ENCODE peak calls at places on chromosomes 4 and X, in ten cellular contexts. I is neural progenitor cell, A is OCI-LY7, L is SK-N-SH, M is GM23248, Y is PC-3, H is fibroblast of lung, N is HCT116, R is astrocyte, Z is H9. C is an unnamed sample.

GRCh38 chr4:1727117-1728031 is 6.1 kb downstream of the TACC3 start:
- DNase-seq in N (no peak), I (no peak), Z (no peak), R (peak; percentile 80), L (peak; percentile 28), Y (peak; percentile 89), M (peak; percentile 69), H (peak; percentile 88), A (no peak), C (no peak)

GRCh38 chr4:87521757-87522374 is 7.3 kb downstream of the SPARCL1 start:
- DNase-seq in M (peak; percentile 58), L (no peak), N (peak; percentile 19), Y (peak; percentile 89), A (no peak), I (no peak), Z (no peak), R (peak; percentile 79), H (peak; percentile 78), C (no peak)

GRCh38 chr4:173529505-173530325 is at the start of gene HAND2:
- DNase-seq in M (peak; percentile 97), L (peak; percentile 91), Z (peak; percentile 73), N (no peak), A (no peak), I (peak; percentile 83), Y (no peak), R (no peak), H (peak; percentile 25), C (no peak)

GRCh38 chr4:127120706-127121105 is 512.1 kb upstream of the INTU start:
- DNase-seq in A (no peak), Z (no peak), Y (no peak), M (no peak), N (no peak), H (no peak), R (no peak), I (no peak), L (no peak), C (no peak)

GRCh38 chr4:18636001-18636680 is 614.6 kb upstream of the LCORL start:
- DNase-seq in A (no peak), Z (no peak), L (no peak), I (no peak), R (no peak), N (no peak), Y (no peak), M (no peak), H (no peak), C (no peak)

GRCh38 chr4:119873132-119873531 is 193.5 kb downstream of the MAD2L1 start:
- DNase-seq in L (no peak), Y (no peak), N (no peak), R (no peak), H (no peak), I (no peak), Z (no peak), M (no peak), A (no peak), C (no peak)

GRCh38 chr4:15150636-15151432 is 148.6 kb downstream of the CPEB2 start:
- DNase-seq in H (no peak), Y (no peak), N (no peak), Z (no peak), M (no peak), A (no peak), I (no peak), L (no peak), R (no peak), C (no peak)

GRCh38 chrX:85573801-85574200 is 194.3 kb upstream of the POF1B start:
- DNase-seq in A (no peak), Y (no peak), Z (no peak), N (no peak), I (no peak), H (no peak), M (no peak), L (no peak), R (no peak), C (no peak)

GRCh38 chrX:13489451-13489850 is 80.0 kb upstream of the EGFL6 start:
- DNase-seq in A (no peak), Z (no peak), I (no peak), H (peak; percentile 81), L (no peak), M (peak; percentile 82), N (no peak), Y (peak; percentile 47), R (peak; percentile 78), C (no peak)

GRCh38 chrX:13488706-13489105 is 80.7 kb upstream of the EGFL6 start:
- DNase-seq in M (peak; percentile 3), I (no peak), Y (no peak), H (peak; percentile 31), Z (no peak), R (no peak), A (no peak), L (no peak), N (no peak), C (no peak)

GRCh38 chrX:13485167-13485566 is 84.2 kb upstream of the EGFL6 start:
- DNase-seq in A (no peak), M (no peak), L (no peak), Z (no peak), R (no peak), Y (peak; percentile 55), N (no peak), H (no peak), I (no peak), C (no peak)

GRCh38 chrX:13491061-13491460 is 78.3 kb upstream of the EGFL6 start:
- DNase-seq in A (no peak), H (no peak), N (no peak), L (no peak), M (no peak), Z (no peak), I (no peak), R (no peak), Y (no peak), C (no peak)

DNA sequence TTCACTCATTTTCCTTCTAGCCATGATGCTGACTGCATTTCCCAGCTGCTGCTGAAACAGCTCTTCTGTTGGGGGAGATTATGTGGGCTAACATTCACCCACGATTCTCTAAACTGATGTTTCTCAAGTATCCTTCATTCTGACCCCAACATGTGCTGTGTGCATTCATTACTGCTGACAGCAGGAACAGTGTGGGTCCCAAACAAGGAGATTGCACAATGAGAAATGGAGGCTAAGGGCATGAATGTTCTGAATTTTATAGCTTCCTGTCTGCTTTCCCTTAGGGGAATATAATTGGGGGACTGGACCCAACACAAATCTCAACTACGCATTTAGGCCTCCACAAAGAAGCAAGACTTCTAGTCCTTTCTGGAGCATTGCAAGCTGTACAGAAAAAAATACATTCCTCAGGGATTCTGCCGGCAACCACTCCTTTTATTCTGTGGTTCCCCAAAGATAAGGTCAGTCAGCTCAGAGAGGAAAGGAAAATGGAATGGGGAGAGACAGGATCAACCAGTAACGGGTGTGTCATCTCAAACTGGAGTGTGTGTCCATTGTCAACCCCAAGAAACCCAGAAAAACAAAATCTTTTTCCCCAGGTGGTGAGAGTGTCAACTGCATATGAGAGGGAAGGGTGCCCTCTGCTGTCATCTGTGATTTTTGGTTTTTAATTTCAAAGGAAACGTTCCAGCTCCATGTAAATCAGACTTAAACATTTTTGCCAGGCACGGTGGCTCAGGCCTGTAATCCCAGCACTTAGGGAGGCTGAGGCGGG is 81.5 kb upstream of the EGFL6 start:
- DNase-seq in L (peak; percentile 48), M (peak; percentile 73), Z (peak; percentile 54), R (peak; percentile 87), N (peak; percentile 56), A (peak; percentile 73), I (peak; percentile 78), Y (peak; percentile 94), H (peak; percentile 87), C (peak; percentile 60)
- H2AFZ ChIP-seq in L (no peak overlapping the region), M (peak overlapping the region; percentile 48), Z (no peak overlapping the region), R (no peak overlapping the region), N (peak overlapping the region; percentile 56), A (peak overlapping the region; percentile 99), I (peak overlapping the region; percentile 17), Y (peak overlapping the region; percentile 40), H (no peak overlapping the region), C (peak overlapping the region; percentile 69)

GRCh38 chr4:107824367-107825071 is at the start of gene SGMS2:
- DNase-seq in I (peak; percentile 69), L (peak; percentile 71), A (no peak), Z (peak; percentile 69), R (peak; percentile 82), N (peak; percentile 88), Y (peak; percentile 94), M (peak; percentile 97), H (peak; percentile 89), C (no peak)

GRCh38 chr4:107823870-107824366 is 814 bp upstream of the SGMS2 start:
- DNase-seq in H (no peak), R (no peak), I (no peak), Z (no peak), N (peak; percentile 70), A (no peak), Y (no peak), M (no peak), L (no peak), C (no peak)

GRCh38 chr4:107826427-107826980 is 1.8 kb downstream of the SGMS2 start:
- DNase-seq in Y (peak; percentile 21), N (no peak), A (no peak), R (no peak), H (no peak), I (no peak), M (peak; percentile 19), Z (no peak), L (no peak), C (no peak)

GRCh38 chr4:107828315-107828714 is 3.6 kb downstream of the SGMS2 start:
- DNase-seq in L (no peak), R (no peak), M (no peak), H (no peak), I (no peak), A (no peak), N (no peak), Z (no peak), Y (no peak), C (no peak)

DNA sequence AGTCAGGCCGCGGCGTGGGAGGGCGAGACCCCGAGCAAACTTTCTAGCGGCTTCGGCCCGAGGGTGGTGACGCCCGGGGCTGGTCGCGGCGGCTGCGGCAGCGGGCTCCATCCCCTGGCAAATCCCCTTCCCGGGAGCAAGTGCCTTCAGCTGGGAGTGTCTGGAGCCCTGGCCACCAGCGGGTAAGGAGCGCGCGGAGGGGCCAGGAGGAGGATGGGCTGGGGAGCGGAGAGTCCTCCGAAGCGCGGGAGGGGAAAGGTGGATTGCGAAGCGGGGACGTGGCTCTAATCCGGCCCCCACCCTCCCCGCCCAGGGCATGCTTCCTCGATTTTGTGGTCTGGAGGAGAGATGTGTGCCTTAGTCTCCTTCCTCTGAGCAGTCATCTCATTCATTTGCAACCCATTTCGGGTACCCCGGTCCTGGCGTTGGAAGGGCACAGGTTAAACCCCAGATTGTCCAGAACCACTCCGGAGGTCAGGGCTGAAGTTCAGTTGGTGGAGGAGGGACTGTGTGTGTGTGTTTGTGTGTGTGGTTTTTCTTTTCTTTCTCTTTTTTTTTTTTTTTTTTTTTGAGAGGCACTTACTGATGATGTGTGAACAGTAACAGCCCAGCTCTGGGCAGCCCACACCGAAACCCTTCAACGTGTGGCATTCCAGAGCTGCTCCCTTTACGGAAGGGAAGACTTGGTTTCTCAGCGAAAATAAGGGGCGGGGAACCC is 499 bp downstream of the SGMS2 start:
- DNase-seq in H (peak; percentile 67), I (peak; percentile 75), A (no peak), N (no peak), Y (peak; percentile 52), M (peak; percentile 78), R (peak; percentile 55), L (peak; percentile 9), Z (peak; percentile 48), C (no peak)
- H2AFZ ChIP-seq in H (peak overlapping the region; percentile 84), I (peak overlapping the region; percentile 77), A (no peak overlapping the region), N (no peak overlapping the region), Y (peak overlapping the region; percentile 71), M (peak overlapping the region; percentile 67), R (peak overlapping the region; percentile 86), L (peak overlapping the region; percentile 77), Z (no peak overlapping the region), C (no peak overlapping the region)

GRCh38 chr4:6715704-6716017 is 313 bp upstream of the BLOC1S4 start:
- DNase-seq in Y (no peak), R (no peak), L (no peak), H (no peak), I (no peak), Z (no peak), N (no peak), M (no peak), A (no peak), C (no peak)

GRCh38 chr4:6716018-6716911 is at the start of gene BLOC1S4:
- DNase-seq in A (peak; percentile 97), Y (peak; percentile 86), R (peak; percentile 88), L (peak; percentile 97), Z (peak; percentile 86), I (peak; percentile 96), N (peak; percentile 81), M (peak; percentile 96), H (peak; percentile 93), C (peak; percentile 91)

GRCh38 chr4:6716958-6717655 is 1.1 kb downstream of the BLOC1S4 start:
- DNase-seq in N (no peak), L (no peak), H (no peak), M (peak; percentile 59), Y (peak; percentile 31), R (no peak), I (no peak), Z (no peak), A (peak; percentile 24), C (peak; percentile 28)

GRCh38 chr4:6718932-6719610 is 3.1 kb downstream of the BLOC1S4 start:
- DNase-seq in L (no peak), M (no peak), H (no peak), I (no peak), Z (no peak), Y (no peak), R (no peak), N (no peak), A (no peak), C (no peak)

GRCh38 chr4:6714954-6715353 is 1.0 kb upstream of the BLOC1S4 start:
- DNase-seq in M (no peak), L (no peak), A (no peak), Z (no peak), N (no peak), H (no peak), R (no peak), I (no peak), Y (no peak), C (no peak)
- H2AFZ ChIP-seq in M (peak overlapping the region; percentile 96), L (peak overlapping the region; percentile 78), A (peak overlapping the region; percentile 97), Z (no peak overlapping the region), N (no peak overlapping the region), H (no peak overlapping the region), R (no peak overlapping the region), I (no peak overlapping the region), Y (peak overlapping the region; percentile 80), C (peak overlapping the region; percentile 93)

DNA sequence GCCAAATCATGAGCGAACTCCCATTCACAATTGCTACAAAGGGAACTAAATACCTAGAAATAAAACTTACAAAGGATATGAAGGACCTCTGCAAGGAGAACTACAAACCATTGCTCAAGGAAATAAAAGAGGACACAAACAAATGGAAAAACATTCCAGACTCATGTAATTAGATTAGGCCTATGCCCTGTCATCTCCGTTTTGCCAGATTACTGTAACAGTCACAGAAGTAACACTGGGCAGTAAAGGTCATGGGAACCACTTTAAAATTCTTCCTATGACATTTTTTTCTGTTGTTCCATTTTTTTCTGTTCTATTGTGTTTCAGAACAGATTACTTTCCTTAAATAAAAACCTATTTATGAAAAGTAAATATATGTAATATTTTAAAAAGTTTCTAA is 199.4 kb upstream of the CENPE start:
- DNase-seq in I (no peak), L (no peak), Y (no peak), H (no peak), N (no peak), R (no peak), A (no peak), M (no peak), Z (no peak), C (no peak)
- H2AFZ ChIP-seq in I (no peak overlapping the region), L (no peak overlapping the region), Y (no peak overlapping the region), H (no peak overlapping the region), N (no peak overlapping the region), R (no peak overlapping the region), A (no peak overlapping the region), M (no peak overlapping the region), Z (no peak overlapping the region), C (no peak overlapping the region)